ENCODE peak calls at places on chromosomes 4 and X, in nine cellular contexts. W is upper lobe of right lung, E is transverse colon, Z is endothelial cell of umbilical vein, I is left ventricle myocardium inferior, K is body of pancreas, C is thoracic aorta, O is colonic mucosa, S is fibroblast of lung. L is an unnamed sample. For H3K27me3, the result is how much of the 10 kb centered on the place peaks cover.

GRCh38 chrX:43958529-43958928 is 14.7 kb downstream of the NDP start:
- DNase-seq in C (no peak), E (peak), O (peak), W (no peak), Z (peak), I (no peak), S (peak), K (peak), L (no peak)

GRCh38 chr4:108849611-108850406 is 87.0 kb upstream of the ETNPPL start:
- DNase-seq in E (no peak), C (no peak), K (no peak), O (no peak), I (no peak), Z (no peak), S (peak), W (no peak), L (no peak)

GRCh38 chr4:123113193-123113592 is 190.8 kb upstream of the NUDT6 start:
- DNase-seq in E (no peak), Z (no peak), C (no peak), O (no peak), I (no peak), S (no peak), W (no peak), K (no peak), L (no peak)

GRCh38 chrX:129738466-129739308 is at the start of gene XPNPEP2:
- DNase-seq in I (peak), Z (no peak), O (peak), E (no peak), C (no peak), S (no peak), W (no peak), K (no peak), L (no peak)

GRCh38 chr4:37767546-37767945 is 58.9 kb upstream of the PGM2 start:
- DNase-seq in O (peak), I (peak), Z (peak), W (peak), C (no peak), K (peak), S (peak), E (peak), L (no peak)

GRCh38 chrX:45750639-45751038 is 550.0 kb upstream of the DIPK2B start:
- DNase-seq in Z (no peak), E (no peak), W (no peak), K (no peak), I (peak), O (no peak), C (no peak), S (peak), L (no peak)

GRCh38 chr4:107069049-107069448 is 32.9 kb upstream of the DKK2 start:
- DNase-seq in C (no peak), S (peak), E (no peak), I (no peak), Z (peak), W (no peak), O (no peak), K (no peak), L (no peak)

GRCh38 chrX:65493431-65493830 is 41.2 kb downstream of the LAS1L start:
- DNase-seq in K (no peak), C (no peak), O (no peak), S (no peak), E (no peak), I (no peak), W (no peak), Z (no peak), L (no peak)

GRCh38 chr4:40316782-40317635 is 18.1 kb upstream of the CHRNA9 start:
- DNase-seq in O (peak), S (peak), I (no peak), W (no peak), C (no peak), K (peak), Z (peak), E (peak), L (no peak)

GRCh38 chr4:122384245-122384644 is 5.4 kb downstream of the ADAD1 start:
- DNase-seq in I (no peak), S (no peak), C (no peak), O (no peak), Z (no peak), K (no peak), W (no peak), E (no peak), L (no peak)

GRCh38 chr4:165813606-165814005 is 59.4 kb upstream of the TLL1 start:
- DNase-seq in C (no peak), K (no peak), E (no peak), Z (no peak), O (no peak), I (no peak), S (peak), W (no peak), L (no peak)

GRCh38 chrX:118459494-118459893 is 36.1 kb upstream of the DOCK11 start:
- DNase-seq in E (no peak), W (no peak), C (no peak), K (no peak), Z (peak), O (no peak), S (peak), I (no peak), L (no peak)

GRCh38 chr4:140136509-140136908 is 17.5 kb downstream of the MAML3 start:
- DNase-seq in O (no peak), I (no peak), W (no peak), S (peak), K (no peak), Z (peak), E (no peak), C (no peak), L (no peak)

GRCh38 chr4:23903859-23904438 is 14.1 kb upstream of the PPARGC1A start:
- DNase-seq in I (no peak), W (no peak), C (no peak), Z (no peak), O (no peak), K (no peak), S (no peak), E (no peak), L (no peak)

GRCh38 chr4:184102488-184102887 is 115.2 kb downstream of the ENPP6 start:
- DNase-seq in K (no peak), E (no peak), W (no peak), I (no peak), Z (no peak), C (no peak), O (no peak), S (no peak), L (no peak)

GRCh38 chrX:69361286-69361926 is 142.7 kb upstream of the NALF2 start:
- DNase-seq in I (peak), O (no peak), Z (no peak), S (peak), E (no peak), K (no peak), C (no peak), W (no peak), L (no peak)

GRCh38 chrX:111823068-111823467 is 52.9 kb upstream of the TRPC5OS start:
- DNase-seq in Z (no peak), S (no peak), I (no peak), K (no peak), O (no peak), C (no peak), W (no peak), E (no peak), L (no peak)

GRCh38 chr4:61772116-61772515 is 572.0 kb downstream of the ADGRL3 start:
- DNase-seq in K (no peak), Z (no peak), S (peak), E (no peak), W (no peak), C (no peak), I (no peak), O (no peak), L (no peak)

GRCh38 chr4:25810815-25811690 is 51.7 kb downstream of the SEL1L3 start:
- DNase-seq in E (no peak), I (no peak), O (no peak), Z (no peak), K (no peak), W (no peak), S (peak), C (no peak), L (no peak)

GRCh38 chr4:176102414-176102813 is 36.8 kb downstream of the WDR17 start:
- DNase-seq in C (no peak), Z (no peak), I (no peak), K (no peak), S (no peak), O (no peak), E (no peak), W (no peak), L (no peak)

GRCh38 chr4:158805628-158806471 is 37.0 kb downstream of the FNIP2 start:
- DNase-seq in S (no peak), C (no peak), W (no peak), O (no peak), Z (no peak), K (no peak), E (no peak), I (no peak), L (no peak)

GRCh38 chrX:15404712-15405111 is 20.5 kb upstream of the VEGFD start:
- DNase-seq in S (no peak), I (peak), W (no peak), O (peak), C (no peak), Z (peak), K (no peak), E (peak), L (no peak)

GRCh38 chrX:137431693-137432488 is 134.0 kb upstream of the ZIC3 start:
- DNase-seq in W (no peak), E (no peak), C (no peak), S (no peak), I (no peak), Z (no peak), K (no peak), O (no peak), L (no peak)

GRCh38 chrX:107123750-107124149 is 5.1 kb upstream of the RBM41 start:
- DNase-seq in O (no peak), Z (no peak), K (no peak), S (no peak), I (no peak), C (no peak), W (no peak), E (no peak), L (no peak)

DNA sequence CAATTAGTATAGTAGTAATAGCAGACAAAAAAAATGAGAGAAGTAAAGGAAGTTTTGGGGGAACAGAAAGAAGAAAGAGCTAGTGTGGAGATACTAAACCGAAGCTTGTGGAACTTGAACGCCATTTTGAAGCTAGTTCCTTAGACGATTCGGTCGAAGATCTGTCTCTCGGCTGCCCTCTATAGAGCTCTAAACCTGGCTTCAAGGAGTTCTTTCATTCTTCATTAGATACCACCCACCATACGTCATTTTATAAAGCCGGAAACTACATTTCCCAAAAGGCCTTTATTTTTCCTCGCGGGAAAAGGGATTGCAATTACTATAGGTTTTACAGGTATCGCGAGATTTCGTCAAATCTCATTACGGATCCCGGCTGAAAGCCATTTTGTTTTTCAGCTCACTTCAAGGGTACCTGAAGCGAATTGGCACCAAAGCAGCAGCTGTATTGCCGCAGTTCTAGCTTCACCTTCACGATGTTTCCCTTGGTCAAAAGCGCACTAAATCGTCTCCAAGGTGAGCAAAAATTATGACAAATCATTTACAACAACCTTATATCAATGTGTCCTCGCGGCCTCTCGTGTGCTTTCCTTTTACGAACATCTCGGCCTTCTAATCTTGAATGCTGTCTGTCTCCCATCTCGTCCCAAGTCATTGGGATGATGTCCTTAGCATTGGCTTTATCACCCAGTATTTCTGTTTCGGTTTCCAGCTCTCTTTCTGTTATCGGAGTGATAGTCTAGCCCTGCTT is at the start of gene COX7B:
- DNase-seq in K (peak), I (no peak), E (peak), W (no peak), O (peak), Z (peak), S (peak), C (peak), L (no peak)
- TF ChIP-seq CTCF in K (peak), I (peak), E (peak), W (peak), O (no peak), Z (peak), S (peak), C (peak), L (peak)

GRCh38 chr4:3856604-3857204 is 90.5 kb downstream of the ADRA2C start:
- DNase-seq in O (no peak), S (no peak), Z (no peak), K (no peak), E (no peak), I (no peak), W (no peak), C (no peak), L (no peak)

GRCh38 chr4:3858765-3859388 is 92.7 kb downstream of the ADRA2C start:
- DNase-seq in C (no peak), Z (no peak), O (no peak), I (no peak), K (no peak), S (no peak), W (no peak), E (no peak), L (no peak)

GRCh38 chr4:3859571-3859970 is 93.4 kb downstream of the ADRA2C start:
- DNase-seq in W (no peak), C (no peak), S (no peak), K (no peak), I (no peak), O (no peak), Z (no peak), E (no peak), L (no peak)

GRCh38 chr4:3857316-3857926 is 91.2 kb downstream of the ADRA2C start:
- DNase-seq in Z (no peak), W (no peak), O (no peak), C (no peak), S (no peak), I (no peak), K (no peak), E (no peak), L (no peak)

DNA sequence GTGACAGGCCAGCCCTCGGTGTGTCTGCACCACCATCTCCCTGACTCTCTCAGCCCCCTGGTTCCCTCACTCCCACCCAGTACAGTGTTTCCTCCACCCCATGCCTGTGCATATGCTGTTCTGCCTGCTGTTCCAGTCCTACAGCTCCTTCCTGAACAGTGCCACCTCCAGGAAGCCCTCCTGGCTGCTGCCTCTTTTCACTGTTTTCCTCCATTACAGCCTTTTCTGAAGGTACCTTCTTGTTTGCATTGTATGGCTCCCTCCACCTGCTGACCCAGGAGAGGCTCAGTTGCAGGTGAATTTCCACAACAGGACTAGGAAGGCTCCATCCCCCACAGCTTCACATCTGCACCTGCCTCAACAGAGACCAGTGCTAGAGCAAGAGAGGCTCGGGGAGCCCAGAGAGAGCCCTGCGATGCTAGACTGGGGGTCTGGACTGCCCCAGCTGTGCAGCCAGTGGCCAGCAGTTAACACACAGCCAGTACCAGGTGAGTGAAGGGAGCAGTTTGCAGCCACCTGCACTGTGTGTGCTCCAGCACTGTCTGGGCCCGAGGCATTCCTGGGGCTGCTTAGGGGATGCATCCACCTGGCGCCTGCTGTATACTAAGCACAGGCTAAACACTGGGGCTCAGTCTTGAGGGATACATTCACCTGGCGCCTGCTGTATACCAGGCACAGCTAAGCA is 92.0 kb downstream of the ADRA2C start:
- DNase-seq in E (no peak), Z (no peak), C (no peak), I (no peak), O (no peak), K (no peak), S (no peak), W (no peak), L (no peak)
- H3K27me3 ChIP-seq in E (under half), Z (under half), C (under half), I (half or more), O (under half), K (under half), S (under half), W (under half), L (under half)

GRCh38 chrX:8366491-8366890 is 98.1 kb upstream of the VCX3B start:
- DNase-seq in O (no peak), I (no peak), S (peak), W (no peak), K (no peak), E (no peak), C (no peak), Z (no peak), L (no peak)

GRCh38 chrX:8364369-8365141 is 100.1 kb upstream of the VCX3B start:
- DNase-seq in Z (no peak), I (peak), K (no peak), C (no peak), S (peak), O (no peak), W (no peak), E (no peak), L (no peak)
- H3K4me3 ChIP-seq in Z (no peak), I (no peak), K (no peak), C (no peak), S (no peak), O (no peak), W (no peak), E (no peak), L (no peak)

GRCh38 chrX:49959602-49960001 is 37.2 kb downstream of the CLCN5 start:
- DNase-seq in K (no peak), W (no peak), Z (no peak), O (no peak), S (no peak), I (no peak), C (no peak), E (no peak), L (no peak)
- TF ChIP-seq CTCF in K (no peak), W (no peak), Z (no peak), O (no peak), S (no peak), I (no peak), C (no peak), E (no peak), L (no peak)

GRCh38 chr4:77176606-77177005 is 19.6 kb downstream of the CCNG2 start:
- DNase-seq in S (no peak), I (no peak), C (no peak), Z (no peak), O (no peak), E (no peak), W (no peak), K (no peak), L (no peak)
- H3K27me3 ChIP-seq in S (under half), I (under half), C (under half), Z (under half), O (under half), E (under half), W (under half), K (under half), L (under half)

GRCh38 chrX:25810202-25810601 is 327.9 kb upstream of the MAGEB18 start:
- DNase-seq in S (peak), I (no peak), C (no peak), O (no peak), K (no peak), Z (peak), W (no peak), E (no peak), L (no peak)

GRCh38 chrX:25805744-25806143 is 332.4 kb upstream of the MAGEB18 start:
- DNase-seq in K (no peak), E (no peak), S (no peak), O (no peak), I (no peak), Z (no peak), C (no peak), W (no peak), L (no peak)

GRCh38 chrX:25807022-25807421 is 331.1 kb upstream of the MAGEB18 start:
- DNase-seq in E (no peak), Z (no peak), O (no peak), K (no peak), S (no peak), W (no peak), C (no peak), I (no peak), L (no peak)
- H3K4me3 ChIP-seq in E (no peak), Z (no peak), O (no peak), K (no peak), S (no peak), W (no peak), C (no peak), I (no peak), L (no peak)

GRCh38 chr4:148868207-148868606 is 426.0 kb upstream of the NR3C2 start:
- DNase-seq in C (no peak), K (no peak), Z (no peak), E (no peak), S (peak), O (no peak), W (no peak), I (no peak), L (no peak)

DNA sequence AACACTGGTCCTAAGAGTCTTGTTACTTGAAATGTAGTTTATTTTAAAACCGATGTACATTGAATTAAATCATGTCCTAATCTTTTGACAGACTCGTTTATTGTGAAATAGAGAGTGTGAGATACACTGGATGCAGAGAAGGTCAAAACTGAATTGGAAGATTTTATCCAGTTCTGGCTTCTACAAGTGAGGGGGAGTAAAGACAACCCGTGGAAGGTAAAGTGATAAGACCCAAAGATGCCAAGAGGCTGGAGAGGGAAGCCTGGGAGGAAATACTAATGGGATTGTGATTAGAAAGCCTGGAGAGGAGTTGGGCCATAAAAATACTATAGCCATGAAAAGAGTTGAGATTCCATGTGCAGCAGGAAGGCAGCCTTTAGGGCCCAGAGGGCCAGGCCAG is 424.5 kb upstream of the NR3C2 start:
- DNase-seq in S (no peak), O (no peak), I (no peak), Z (no peak), K (no peak), W (no peak), E (no peak), C (no peak), L (no peak)
- TF ChIP-seq CTCF in S (no peak), O (no peak), I (no peak), Z (no peak), K (no peak), W (no peak), E (no peak), C (no peak), L (no peak)

DNA sequence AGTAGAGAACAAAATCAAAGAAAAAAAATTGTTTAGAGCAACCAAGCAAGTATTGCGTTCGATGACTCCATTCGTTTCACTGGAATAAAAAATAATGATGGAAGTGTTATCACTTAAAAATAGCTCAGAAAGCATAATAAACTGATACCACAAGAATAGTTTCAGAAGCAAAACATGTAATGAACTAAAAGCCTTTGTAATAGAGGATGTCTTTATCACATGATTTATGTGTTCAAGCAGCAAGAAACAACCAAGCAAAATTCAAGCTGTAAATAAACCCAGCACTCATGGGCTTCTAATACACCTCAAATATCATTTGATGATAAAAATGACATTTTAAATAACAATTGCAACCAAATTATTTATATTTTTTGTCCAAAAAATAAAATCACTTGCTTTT is 192.2 kb downstream of the NDST4 start:
- DNase-seq in W (no peak), C (no peak), K (no peak), Z (no peak), O (no peak), E (no peak), I (no peak), S (no peak), L (no peak)
- H3K27me3 ChIP-seq in W (under half), C (under half), K (under half), Z (under half), O (under half), E (under half), I (under half), S (under half), L (under half)

L was measured in right lobe of liver.